ENCODE peak calls at places on chromosomes 1 and 21, in nine cellular contexts. Q, D, C, T, L, K, U, W and A are unnamed samples.

GRCh38 chr1:224506141-224506814 is 71.7 kb upstream of the WDR26 start:
- DNase-seq in Q (peak), D (no peak), C (no peak), T (no peak), L (no peak), K (no peak), U (no peak), W (no peak), A (peak)

GRCh38 chr1:39295901-39296300 is 91.4 kb downstream of the MACF1 start:
- DNase-seq in Q (no peak), D (no peak), C (no peak), T (no peak), L (no peak), K (no peak), U (no peak), W (peak), A (no peak)

GRCh38 chr1:246681822-246682221 is 42.4 kb upstream of the SCCPDH start:
- DNase-seq in Q (peak), D (no peak), C (no peak), T (no peak), L (no peak), K (no peak), U (no peak), W (peak), A (no peak)

GRCh38 chr1:86156571-86157455 is at the start of gene COL24A1:
- DNase-seq in Q (peak), D (no peak), C (peak), T (peak), L (no peak), K (peak), U (no peak), W (peak), A (no peak)

GRCh38 chr1:167331650-167332049 is 111.0 kb downstream of the POU2F1 start:
- DNase-seq in Q (no peak), D (no peak), C (no peak), T (no peak), L (no peak), K (no peak), U (no peak), W (no peak), A (no peak)

GRCh38 chr1:165162671-165163241 is 193.8 kb downstream of the LMX1A start:
- DNase-seq in Q (no peak), D (no peak), C (peak), T (peak), L (no peak), K (peak), U (no peak), W (no peak), A (peak)

GRCh38 chr1:150182233-150182632 is 32.5 kb downstream of the PLEKHO1 start:
- DNase-seq in Q (no peak), D (no peak), C (no peak), T (no peak), L (no peak), K (no peak), U (no peak), W (no peak), A (no peak)

GRCh38 chr1:154327466-154328317 is 2.4 kb downstream of the ATP8B2 start:
- DNase-seq in Q (no peak), D (no peak), C (no peak), T (no peak), L (no peak), K (no peak), U (no peak), W (no peak), A (no peak)

GRCh38 chr1:213419369-213420030 is 368.5 kb downstream of the RPS6KC1 start:
- DNase-seq in Q (peak), D (no peak), C (no peak), T (no peak), L (peak), K (no peak), U (no peak), W (no peak), A (no peak)

GRCh38 chr21:45995686-45996179 is 14.2 kb downstream of the COL6A1 start:
- DNase-seq in Q (peak), D (no peak), C (no peak), T (peak), L (no peak), K (peak), U (no peak), W (no peak), A (peak)

GRCh38 chr1:155983191-155984023 is 5.1 kb upstream of the ARHGEF2 start:
- DNase-seq in Q (peak), D (no peak), C (no peak), T (peak), L (peak), K (peak), U (no peak), W (peak), A (peak)